ENCODE peak calls at places on chromosomes 16 and 17, in five cellular contexts. P is neuronal stem cell, K is breast epithelium, H is ascending aorta, C is psoas muscle. Q is an unnamed sample.

GRCh38 chr16:14470788-14471187 is 159.3 kb downstream of the PARN start:
- DNase-seq in P (no peak), K (no peak), H (no peak), C (no peak), Q (no peak)

GRCh38 chr17:29048440-29049360 is 5.8 kb downstream of the PIPOX start:
- DNase-seq in P (no peak), K (no peak), H (no peak), C (no peak), Q (no peak)

GRCh38 chr17:11996722-11997146 is 541 bp downstream of the ZNF18 start:
- DNase-seq in P (no peak), K (no peak), H (no peak), C (no peak), Q (peak; percentile 12)

GRCh38 chr16:3149193-3149530 is 14.3 kb downstream of the ZNF213 start:
- DNase-seq in P (no peak), K (no peak), H (no peak), C (no peak), Q (no peak)

GRCh38 chr17:39756376-39757079 is 18.8 kb downstream of the GRB7 start:
- DNase-seq in P (no peak), K (no peak), H (no peak), C (no peak), Q (no peak)

GRCh38 chr17:57619061-57619937 is 125.8 kb downstream of the CCDC182 start:
- DNase-seq in P (no peak), K (peak; percentile 49), H (no peak), C (no peak), Q (no peak)

GRCh38 chr17:47628014-47628413 is 21.7 kb upstream of the KPNB1 start:
- DNase-seq in P (no peak), K (no peak), H (no peak), C (no peak), Q (no peak)

GRCh38 chr17:47301161-47301560 is 22.6 kb upstream of the EFCAB13 start:
- DNase-seq in P (no peak), K (no peak), H (no peak), C (no peak), Q (no peak)

GRCh38 chr17:55275894-55276804 is 11.4 kb downstream of the HLF start:
- DNase-seq in P (no peak), K (no peak), H (no peak), C (no peak), Q (peak; percentile 26)

GRCh38 chr16:76729525-76729924 is 452.3 kb downstream of the CNTNAP4 start:
- DNase-seq in P (no peak), K (no peak), H (no peak), C (no peak), Q (no peak)

GRCh38 chr17:2982854-2983636 is 80.4 kb downstream of the OR1D5 start:
- DNase-seq in P (no peak), K (no peak), H (no peak), C (peak; percentile 87), Q (peak; percentile 29)

GRCh38 chr17:2955931-2956582 is 107.3 kb downstream of the OR1D5 start:
- DNase-seq in P (no peak), K (no peak), H (no peak), C (no peak), Q (no peak)

GRCh38 chr16:57507414-57508083 is 21.3 kb upstream of the DOK4 start:
- DNase-seq in P (no peak), K (no peak), H (no peak), C (no peak), Q (no peak)

GRCh38 chr16:29743827-29744531 is 1.8 kb downstream of the C16orf54 start:
- DNase-seq in P (no peak), K (no peak), H (no peak), C (no peak), Q (no peak)

GRCh38 chr16:57314161-57314785 is 29.8 kb upstream of the PLLP start:
- DNase-seq in P (no peak), K (no peak), H (no peak), C (no peak), Q (no peak)

GRCh38 chr16:58042886-58043515 is 17.4 kb downstream of the MMP15 start:
- DNase-seq in P (no peak), K (no peak), H (no peak), C (no peak), Q (no peak)

GRCh38 chr16:15777533-15778203 is 79.2 kb downstream of the MYH11 start:
- DNase-seq in P (peak; percentile 35), K (no peak), H (no peak), C (no peak), Q (no peak)

GRCh38 chr17:19719365-19720209 is 3.2 kb upstream of the SLC47A2 start:
- DNase-seq in P (no peak), K (no peak), H (no peak), C (no peak), Q (no peak)

GRCh38 chr16:797120-797420 is 3.5 kb downstream of the GNG13 start:
- DNase-seq in P (no peak), K (no peak), H (no peak), C (no peak), Q (no peak)

GRCh38 chr16:7351572-7351971 is 18.9 kb downstream of the RBFOX1 start:
- DNase-seq in P (no peak), K (no peak), H (no peak), C (no peak), Q (no peak)

GRCh38 chr17:42577532-42578281 is at the start of gene PSMC3IP:
- DNase-seq in P (peak; percentile 88), K (peak; percentile 97), H (peak; percentile 84), C (peak; percentile 96), Q (peak; percentile 83)

GRCh38 chr16:81035975-81036750 is 521 bp downstream of the ATMIN start:
- DNase-seq in P (peak; percentile 17), K (no peak), H (no peak), C (peak; percentile 34), Q (no peak)

GRCh38 chr17:39069114-39069756 is 82.2 kb downstream of the PLXDC1 start:
- DNase-seq in P (peak; percentile 38), K (no peak), H (no peak), C (no peak), Q (no peak)

GRCh38 chr17:42456223-42457106 is 2.2 kb upstream of the ATP6V0A1 start:
- DNase-seq in P (no peak), K (no peak), H (no peak), C (no peak), Q (no peak)

GRCh38 chr17:45672301-45672700 is 111.8 kb upstream of the CRHR1 start:
- DNase-seq in P (no peak), K (no peak), H (no peak), C (no peak), Q (no peak)

GRCh38 chr16:68652659-68653058 is 7.5 kb downstream of the CDH3 start:
- DNase-seq in P (no peak), K (no peak), H (no peak), C (no peak), Q (no peak)

GRCh38 chr17:28405632-28406477 is at the start of gene SLC46A1:
- DNase-seq in P (no peak), K (no peak), H (no peak), C (peak; percentile 67), Q (no peak)

GRCh38 chr17:33494156-33494555 is 201.1 kb upstream of the ASIC2 start:
- DNase-seq in P (no peak), K (no peak), H (no peak), C (no peak), Q (no peak)

GRCh38 chr16:67874147-67874771 is 1.4 kb downstream of the EDC4 start:
- DNase-seq in P (no peak), K (no peak), H (no peak), C (no peak), Q (no peak)

GRCh38 chr17:28529012-28529400 is 22.9 kb downstream of the FOXN1 start:
- DNase-seq in P (no peak), K (no peak), H (no peak), C (no peak), Q (no peak)

GRCh38 chr17:69466905-69467630 is 52.6 kb downstream of the MAP2K6 start:
- DNase-seq in P (peak; percentile 56), K (no peak), H (no peak), C (no peak), Q (no peak)

GRCh38 chr16:50804290-50804907 is 62.5 kb downstream of the CYLD start:
- DNase-seq in P (no peak), K (no peak), H (no peak), C (no peak), Q (no peak)

GRCh38 chr16:27471661-27472060 is 69.7 kb downstream of the IL21R start:
- DNase-seq in P (no peak), K (no peak), H (no peak), C (no peak), Q (no peak)

GRCh38 chr16:49961087-49961486 is 63.9 kb upstream of the CNEP1R1 start:
- DNase-seq in P (no peak), K (no peak), H (no peak), C (no peak), Q (no peak)

GRCh38 chr17:49035470-49036269 is 38.5 kb downstream of the IGF2BP1 start:
- DNase-seq in P (no peak), K (peak; percentile 65), H (no peak), C (peak; percentile 53), Q (no peak)
- H3K4me3 ChIP-seq in P (no peak overlapping the region), K (peak overlapping the region; percentile 37), H (no peak overlapping the region), C (peak overlapping the region; percentile 55), Q (peak overlapping the region; percentile 66)

DNA sequence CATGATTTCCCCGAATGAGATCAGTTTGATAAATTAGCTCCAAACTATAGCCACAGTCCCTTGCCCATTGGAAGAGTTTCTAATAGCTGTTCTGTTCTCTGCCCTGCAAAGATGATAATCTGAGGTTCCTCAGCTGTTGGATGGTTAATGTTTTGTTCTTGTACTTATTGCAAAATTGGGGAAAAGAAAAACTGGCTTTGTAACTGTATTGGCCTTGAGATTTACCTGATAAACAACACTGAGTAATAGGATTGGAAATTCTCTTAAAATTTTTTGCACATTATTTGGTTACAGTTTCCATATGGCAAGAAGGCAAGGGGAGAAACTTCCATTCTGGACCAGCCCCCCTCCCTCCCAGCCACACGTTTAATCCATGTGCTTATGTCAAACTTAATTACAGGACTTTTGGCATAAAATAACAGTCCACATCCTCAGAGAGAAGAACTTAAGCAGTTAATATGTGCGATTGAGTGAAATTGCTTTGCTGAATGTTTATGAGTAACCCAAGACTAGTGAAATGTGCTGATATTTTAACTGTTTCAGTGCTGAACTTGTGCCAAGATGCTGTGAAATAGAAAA is 119.1 kb upstream of the ZFHX3 start:
- DNase-seq in P (no peak), K (no peak), H (no peak), C (no peak), Q (no peak)
- H3K4me3 ChIP-seq in P (no peak overlapping the region), K (peak overlapping the region; percentile 33), H (peak overlapping the region; percentile 43), C (no peak overlapping the region), Q (peak overlapping the region; percentile 68)

GRCh38 chr17:81518113-81518784 is 5.7 kb upstream of the ACTG1 start:
- DNase-seq in P (no peak), K (no peak), H (no peak), C (peak; percentile 12), Q (no peak)
- H3K4me3 ChIP-seq in P (no peak overlapping the region), K (peak overlapping the region; percentile 69), H (peak overlapping the region; percentile 65), C (peak overlapping the region; percentile 63), Q (peak overlapping the region; percentile 99)

GRCh38 chr17:17582372-17582771 is 9.1 kb downstream of the PEMT start:
- DNase-seq in P (no peak), K (no peak), H (no peak), C (no peak), Q (no peak)

GRCh38 chr17:17579691-17580090 is 11.8 kb downstream of the PEMT start:
- DNase-seq in P (no peak), K (no peak), H (no peak), C (no peak), Q (no peak)

GRCh38 chr17:17577373-17577772 is 14.1 kb downstream of the PEMT start:
- DNase-seq in P (no peak), K (no peak), H (no peak), C (no peak), Q (no peak)

GRCh38 chr17:17581509-17581908 is 10.0 kb downstream of the PEMT start:
- DNase-seq in P (no peak), K (no peak), H (no peak), C (no peak), Q (no peak)

GRCh38 chr17:17580662-17581470 is 10.6 kb downstream of the PEMT start:
- DNase-seq in P (no peak), K (no peak), H (no peak), C (no peak), Q (no peak)
- H3K4me3 ChIP-seq in P (no peak overlapping the region), K (no peak overlapping the region), H (no peak overlapping the region), C (no peak overlapping the region), Q (no peak overlapping the region)